ENCODE peak calls at places on chromosomes 1 and 21, in six cellular contexts. A, M, S, B, V and Z are unnamed samples.

GRCh38 chr1:109876617-109877319 is 33.9 kb upstream of the CSF1 start:
- DNase-seq in A (no peak), B (no peak), S (no peak), V (peak), M (no peak), Z (no peak)

GRCh38 chr1:17922833-17923232 is 167.7 kb downstream of the ACTL8 start:
- DNase-seq in B (peak), S (no peak), M (peak), V (peak), A (no peak), Z (peak)

GRCh38 chr1:109185357-109185756 is 28.4 kb upstream of the SARS1 start:
- DNase-seq in S (no peak), M (no peak), V (no peak), A (no peak), B (no peak), Z (no peak)

GRCh38 chr1:201537966-201538617 is 835 bp upstream of the NAV1 start:
- DNase-seq in S (no peak), B (no peak), V (no peak), M (no peak), A (no peak), Z (peak)

GRCh38 chr1:7469255-7469938 is 301.7 kb upstream of the VAMP3 start:
- DNase-seq in V (peak), S (peak), A (no peak), B (no peak), M (no peak), Z (peak)

GRCh38 chr1:7515175-7515574 is 255.9 kb upstream of the VAMP3 start:
- DNase-seq in S (no peak), A (no peak), M (no peak), V (no peak), B (no peak), Z (no peak)

GRCh38 chr1:229092377-229093257 is 178.3 kb upstream of the RAB4A start:
- DNase-seq in S (no peak), V (no peak), B (no peak), M (no peak), A (no peak), Z (no peak)

GRCh38 chr1:48898894-48899293 is 122.2 kb upstream of the BEND5 start:
- DNase-seq in M (no peak), V (no peak), A (no peak), B (no peak), S (no peak), Z (no peak)

GRCh38 chr1:70041317-70042045 is 163.9 kb downstream of the LRRC40 start:
- DNase-seq in M (no peak), B (no peak), V (no peak), S (no peak), A (no peak), Z (no peak)

GRCh38 chr21:45853703-45854342 is 127.7 kb upstream of the COL6A1 start:
- DNase-seq in V (no peak), S (no peak), M (no peak), B (no peak), A (peak), Z (no peak)

GRCh38 chr1:108843390-108844188 is 13.3 kb downstream of the AKNAD1 start:
- DNase-seq in V (peak), A (no peak), B (no peak), M (no peak), S (no peak), Z (peak)

GRCh38 chr1:173099166-173099565 is 48.4 kb upstream of the TNFSF18 start:
- DNase-seq in V (no peak), B (no peak), A (no peak), S (no peak), M (no peak), Z (no peak)

GRCh38 chr21:24110846-24111245 is 1496.4 kb downstream of the MRPL39 start:
- DNase-seq in V (no peak), B (no peak), S (no peak), M (no peak), A (no peak), Z (no peak)

GRCh38 chr1:41915786-41916571 is 2.7 kb downstream of the HIVEP3 start:
- DNase-seq in B (no peak), M (no peak), V (peak), S (peak), A (no peak), Z (peak)

GRCh38 chr1:39720094-39720999 is 18.3 kb upstream of the PPIE start:
- DNase-seq in A (no peak), V (peak), S (peak), M (no peak), B (no peak), Z (peak)

GRCh38 chr1:181479137-181479745 is 4.1 kb upstream of the CACNA1E start:
- DNase-seq in B (peak), A (no peak), S (peak), M (no peak), V (peak), Z (peak)

GRCh38 chr1:232045571-232045970 is 419.0 kb downstream of the DISC1 start:
- DNase-seq in S (no peak), V (no peak), B (no peak), A (no peak), M (no peak), Z (no peak)

GRCh38 chr1:231387770-231388669 is 34.1 kb downstream of the EGLN1 start:
- DNase-seq in M (no peak), V (no peak), A (no peak), S (no peak), B (no peak), Z (peak)

GRCh38 chr1:201495447-201496295 is 11.3 kb downstream of the CSRP1 start:
- DNase-seq in B (no peak), M (no peak), V (peak), A (peak), S (peak), Z (no peak)

GRCh38 chr1:52668711-52669110 is 29.4 kb downstream of the COA7 start:
- DNase-seq in A (no peak), S (no peak), V (no peak), M (no peak), B (no peak), Z (no peak)

GRCh38 chr1:24964811-24965570 is 34.9 kb upstream of the RUNX3 start:
- DNase-seq in B (peak), A (no peak), S (no peak), M (peak), V (no peak), Z (no peak)

GRCh38 chr1:156522443-156522970 is 21.9 kb upstream of the MEF2D start:
- DNase-seq in B (no peak), A (no peak), V (no peak), S (no peak), M (no peak), Z (no peak)

GRCh38 chr1:182366596-182366995 is 25.0 kb downstream of the GLUL start:
- DNase-seq in A (no peak), M (no peak), B (no peak), S (no peak), V (no peak), Z (no peak)

GRCh38 chr1:64082459-64082858 is 121.0 kb upstream of the UBE2U start:
- DNase-seq in A (peak), S (no peak), B (no peak), V (peak), M (no peak), Z (no peak)

GRCh38 chr1:44811714-44812151 is 3.4 kb downstream of the BTBD19 start:
- DNase-seq in A (peak), V (peak), M (no peak), B (no peak), S (no peak), Z (no peak)

GRCh38 chr1:25716320-25716719 is 83.7 kb upstream of the SELENON start:
- DNase-seq in V (no peak), B (no peak), S (no peak), M (no peak), A (no peak), Z (no peak)

GRCh38 chr1:180628646-180629045 is 3.2 kb upstream of the XPR1 start:
- DNase-seq in A (no peak), V (no peak), B (no peak), M (no peak), S (no peak), Z (no peak)

GRCh38 chr1:8374356-8374755 is 56.4 kb downstream of the SLC45A1 start:
- DNase-seq in V (no peak), M (no peak), S (no peak), A (peak), B (no peak), Z (no peak)

GRCh38 chr1:230022666-230023380 is 44.2 kb upstream of the GALNT2 start:
- DNase-seq in A (no peak), B (no peak), V (no peak), M (no peak), S (no peak), Z (no peak)

GRCh38 chr1:165162671-165163241 is 193.8 kb downstream of the LMX1A start:
- DNase-seq in M (no peak), S (peak), V (peak), A (no peak), B (no peak), Z (peak)

GRCh38 chr1:223771814-223772770 is 59.8 kb downstream of the CAPN2 start:
- DNase-seq in B (no peak), A (no peak), S (no peak), M (no peak), V (peak), Z (peak)

GRCh38 chr21:44793269-44794030 is 8.2 kb downstream of the UBE2G2 start:
- DNase-seq in S (peak), A (no peak), M (peak), V (peak), B (no peak), Z (peak)

GRCh38 chr1:153793973-153794615 is 18.9 kb downstream of the SLC27A3 start:
- DNase-seq in A (no peak), V (no peak), S (no peak), M (no peak), B (no peak), Z (no peak)

GRCh38 chr1:79396901-79397300 is 390.4 kb upstream of the ADGRL4 start:
- DNase-seq in M (no peak), A (no peak), B (no peak), S (no peak), V (no peak), Z (peak)

GRCh38 chr1:157967205-157967604 is 26.2 kb upstream of the KIRREL1 start:
- DNase-seq in B (no peak), S (no peak), A (no peak), V (no peak), M (no peak), Z (no peak)

GRCh38 chr1:168341576-168341975 is 60.9 kb downstream of the TBX19 start:
- DNase-seq in M (no peak), S (no peak), A (no peak), B (no peak), V (peak), Z (no peak)

GRCh38 chr1:243407284-243408018 is 151.6 kb downstream of the SDCCAG8 start:
- DNase-seq in S (no peak), A (no peak), V (peak), B (no peak), M (no peak), Z (peak)

GRCh38 chr1:53550201-53550741 is 91.1 kb downstream of the DMRTB1 start:
- DNase-seq in V (peak), S (no peak), A (peak), M (no peak), B (no peak), Z (no peak)